ENCODE peak calls at places on chromosomes 12 and 14, in four cellular contexts. K is GM12878, P is HepG2, Z is K562. J is an unnamed sample.

GRCh38 chr12:68521321-68521839 is 89.3 kb upstream of the RAP1B start:
- DNase-seq in Z (no peak), P (no peak), K (no peak), J (peak)

GRCh38 chr12:87815738-87816137 is 213.5 kb downstream of the C12orf50 start:
- DNase-seq in Z (no peak), K (no peak), P (no peak), J (no peak)

GRCh38 chr14:99572173-99572999 is 31.6 kb downstream of the CCDC85C start:
- DNase-seq in P (no peak), Z (peak), K (no peak), J (no peak)

GRCh38 chr14:35331605-35332516 is 39.7 kb downstream of the PSMA6 start:
- DNase-seq in Z (peak), P (peak), K (no peak), J (no peak)

GRCh38 chr14:88242426-88242825 is 80.6 kb downstream of the KCNK10 start:
- DNase-seq in P (no peak), Z (no peak), K (no peak), J (no peak)

GRCh38 chr12:29073631-29074239 is 75.3 kb upstream of the FAR2 start:
- DNase-seq in K (no peak), Z (peak), P (peak), J (no peak)

GRCh38 chr12:54222609-54223008 is 33.8 kb upstream of the SMUG1 start:
- DNase-seq in K (no peak), P (no peak), Z (no peak), J (no peak)

GRCh38 chr14:75307700-75308379 is 29.2 kb downstream of the FOS start:
- DNase-seq in K (no peak), Z (peak), P (peak), J (peak)

GRCh38 chr14:37587881-37588666 is 7.0 kb downstream of the FOXA1 start:
- DNase-seq in P (peak), Z (no peak), K (no peak), J (no peak)

GRCh38 chr12:132524405-132524804 is 34.5 kb downstream of the FBRSL1 start:
- DNase-seq in Z (no peak), P (no peak), K (no peak), J (peak)

GRCh38 chr12:5889381-5890047 is 55.5 kb downstream of the ANO2 start:
- DNase-seq in P (peak), Z (peak), K (no peak), J (peak)

GRCh38 chr14:102661614-102662013 is 69.2 kb downstream of the RCOR1 start:
- DNase-seq in K (no peak), Z (no peak), P (no peak), J (no peak)

GRCh38 chr12:120534703-120535655 is 823 bp downstream of the RNF10 start:
- DNase-seq in Z (peak), K (no peak), P (no peak), J (peak)

GRCh38 chr14:90362558-90362896 is 30.8 kb upstream of the NRDE2 start:
- DNase-seq in P (peak), K (no peak), Z (no peak), J (no peak)

GRCh38 chr14:101893759-101894158 is 70.6 kb upstream of the DYNC1H1 start:
- DNase-seq in Z (no peak), P (no peak), K (no peak), J (no peak)

GRCh38 chr12:27018071-27018470 is 3.9 kb upstream of the TM7SF3 start:
- DNase-seq in Z (no peak), P (no peak), K (no peak), J (no peak)

GRCh38 chr14:104824353-104824997 is 23.6 kb downstream of the ZBTB42 start:
- DNase-seq in K (no peak), P (no peak), Z (no peak), J (no peak)

GRCh38 chr14:104362761-104363605 is 216.6 kb upstream of the C14orf180 start:
- DNase-seq in K (no peak), Z (no peak), P (no peak), J (no peak)

GRCh38 chr12:57823908-57824640 is 5.5 kb upstream of the AVIL start:
- DNase-seq in P (no peak), Z (no peak), K (no peak), J (no peak)

GRCh38 chr12:104863549-104863948 is 94.5 kb downstream of the SLC41A2 start:
- DNase-seq in Z (no peak), K (no peak), P (no peak), J (no peak)

GRCh38 chr14:21261824-21262223 is 7.4 kb downstream of the HNRNPC start:
- DNase-seq in Z (no peak), P (no peak), K (no peak), J (no peak)

GRCh38 chr12:116880817-116881324 is 370 bp downstream of the HRK start:
- DNase-seq in Z (peak), P (peak), K (no peak), J (peak)

GRCh38 chr14:33839193-33840076 is 111.4 kb downstream of the EGLN3 start:
- DNase-seq in K (no peak), Z (peak), P (peak), J (peak)

GRCh38 chr12:54370218-54370730 is 6.0 kb upstream of the GPR84 start:
- DNase-seq in Z (peak), P (no peak), K (no peak), J (peak)

GRCh38 chr14:79044894-79045624 is 874.9 kb downstream of the NRXN3 start:
- DNase-seq in Z (no peak), P (no peak), K (no peak), J (peak)

GRCh38 chr12:121769831-121770301 is 23.6 kb downstream of the RHOF start:
- DNase-seq in K (no peak), P (peak), Z (no peak), J (no peak)

GRCh38 chr12:54865683-54866324 is 11.5 kb downstream of the MUCL1 start:
- DNase-seq in P (no peak), K (no peak), Z (no peak), J (no peak)

GRCh38 chr12:94427520-94428381 is 31.9 kb downstream of the CEP83 start:
- DNase-seq in Z (no peak), P (no peak), K (peak), J (no peak)

GRCh38 chr14:56474419-56475022 is 105.1 kb upstream of the TMEM260 start:
- DNase-seq in K (no peak), Z (peak), P (peak), J (peak)

GRCh38 chr12:12365442-12365802 is 8.5 kb downstream of the BORCS5 start:
- DNase-seq in P (no peak), Z (no peak), K (no peak), J (no peak)

GRCh38 chr12:129903092-129903945 is 506 bp downstream of the TMEM132D start:
- DNase-seq in K (no peak), Z (no peak), P (no peak), J (no peak)

GRCh38 chr14:80117876-80118275 is 93.4 kb downstream of the DIO2 start:
- DNase-seq in Z (no peak), P (no peak), K (no peak), J (no peak)

GRCh38 chr12:118103231-118103600 is 595 bp downstream of the VSIG10 start:
- DNase-seq in Z (no peak), K (no peak), P (no peak), J (peak)

GRCh38 chr12:91367234-91367849 is 184.7 kb upstream of the DCN start:
- DNase-seq in Z (peak), P (peak), K (no peak), J (peak)

GRCh38 chr14:49971156-49972141 is 78.6 kb downstream of the ARF6 start:
- DNase-seq in P (no peak), Z (no peak), K (peak), J (no peak)

GRCh38 chr12:96445743-96446655 is 43.4 kb upstream of the CFAP54 start:
- DNase-seq in K (peak), P (no peak), Z (peak), J (peak)

GRCh38 chr12:90621927-90622326 is 333.0 kb downstream of the CCER1 start:
- DNase-seq in P (no peak), K (no peak), Z (no peak), J (no peak)

GRCh38 chr12:46387697-46388096 is 15.1 kb upstream of the SLC38A2 start:
- DNase-seq in P (no peak), Z (no peak), K (no peak), J (no peak)

GRCh38 chr14:43411841-43412240 is 1095.2 kb downstream of the FSCB start:
- DNase-seq in K (no peak), Z (no peak), P (no peak), J (no peak)

GRCh38 chr14:43407721-43408120 is 1099.4 kb downstream of the FSCB start:
- DNase-seq in K (no peak), Z (no peak), P (no peak), J (no peak)

GRCh38 chr14:43410631-43411030 is 1096.5 kb downstream of the FSCB start:
- DNase-seq in P (no peak), Z (no peak), K (no peak), J (no peak)

GRCh38 chr14:43408472-43408871 is 1098.6 kb downstream of the FSCB start:
- DNase-seq in K (no peak), Z (no peak), P (no peak), J (no peak)

GRCh38 chr14:43406936-43407335 is 1100.1 kb downstream of the FSCB start:
- DNase-seq in K (no peak), Z (no peak), P (no peak), J (no peak)
- TF ChIP-seq CHD4 in K (no peak), Z (no peak), P (no peak), J (no peak)

DNA sequence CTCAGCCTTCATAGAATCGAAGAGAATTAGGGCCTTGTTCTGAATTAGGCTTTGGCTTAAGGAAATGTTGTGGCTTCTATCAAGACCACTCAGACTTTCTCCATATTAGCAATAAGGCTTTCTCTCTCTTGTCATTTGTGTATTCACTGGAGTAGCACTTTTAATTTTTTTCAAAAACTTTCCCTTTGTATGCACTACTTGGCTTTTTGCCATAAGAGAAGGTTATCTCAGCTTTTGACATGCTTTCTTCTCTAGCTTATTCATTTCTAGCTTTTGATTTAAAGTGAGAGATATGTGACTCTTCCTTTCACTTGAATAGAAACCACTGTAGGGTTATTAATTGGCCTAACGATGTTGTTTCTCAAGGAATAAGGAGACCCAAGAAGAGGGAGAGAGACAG is 244.2 kb downstream of the GPHN start:
- DNase-seq in K (peak), P (no peak), Z (no peak), J (no peak)
- TF ChIP-seq CHD4 in K (no peak), P (no peak), Z (no peak), J (no peak)

GRCh38 chr14:58395815-58396626 is at the start of gene TOMM20L:
- DNase-seq in P (peak), K (no peak), Z (peak), J (peak)
- TF ChIP-seq CHD4 in P (no peak), K (no peak), Z (no peak), J (no peak)

DNA sequence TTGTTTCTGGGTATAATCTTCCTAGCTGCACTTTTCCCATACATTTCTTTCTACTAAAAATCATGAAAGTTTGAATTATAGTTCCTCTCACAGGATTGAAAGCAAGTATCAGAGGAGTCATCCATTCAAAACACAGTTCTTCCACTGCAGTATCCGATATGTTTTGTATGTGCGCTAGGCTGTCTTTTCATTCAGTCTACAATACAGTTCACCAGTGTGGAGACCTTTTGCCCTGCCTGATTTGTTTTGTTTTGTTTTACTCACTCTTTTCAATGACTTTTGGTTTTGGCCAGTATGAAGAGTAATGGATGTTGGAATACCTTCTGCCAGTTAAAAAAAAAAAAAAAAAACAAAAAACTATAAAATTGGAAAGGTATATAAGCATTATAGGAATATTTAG is 91.4 kb downstream of the FGD4 start:
- DNase-seq in Z (no peak), P (no peak), K (no peak), J (no peak)
- TF ChIP-seq CHD4 in Z (no peak), P (no peak), K (no peak), J (no peak)